ENCODE peak calls at places on chromosomes 7 and 10, in seven cellular contexts. Y is H54; C is activated CD4-positive, alpha-beta T cell treated with anti-CD3 and anti-CD28 coated beads, Interleukin-2, amount 10 ng/mL, durations not matched to agents 24 days and 14 days; S is NAMALWA; R is NCI-H2081 treated with DMSO at 0.1 percent for 48 hours; U is kidney; E is osteocyte. P is an unnamed sample.

GRCh38 chr10:71795248-71795647 is 21.9 kb upstream of the VSIR start:
- DNase-seq in U (no peak), R (no peak), Y (peak), S (no peak), C (peak), E (no peak), P (no peak)

GRCh38 chr10:30702860-30703259 is 73.3 kb upstream of the LYZL2 start:
- DNase-seq in Y (no peak), E (no peak), R (no peak), C (no peak), S (peak), U (no peak), P (no peak)

GRCh38 chr10:30436688-30437038 is 2.7 kb downstream of the MAP3K8 start:
- DNase-seq in S (no peak), C (no peak), E (no peak), Y (no peak), R (no peak), U (no peak), P (no peak)

GRCh38 chr10:73793456-73793855 is 8.1 kb downstream of the ZSWIM8 start:
- DNase-seq in S (no peak), E (no peak), Y (no peak), U (no peak), R (no peak), C (no peak), P (no peak)

GRCh38 chr7:12865593-12865992 is 178.2 kb downstream of the ARL4A start:
- DNase-seq in E (no peak), S (no peak), C (no peak), R (no peak), Y (no peak), U (no peak), P (no peak)

GRCh38 chr7:54837167-54837566 is 78.2 kb upstream of the SEC61G start:
- DNase-seq in E (no peak), U (no peak), S (no peak), C (no peak), Y (no peak), R (no peak), P (no peak)

GRCh38 chr10:47421057-47421952 is 37.2 kb upstream of the ZNF488 start:
- DNase-seq in E (peak), S (no peak), C (no peak), U (peak), Y (peak), R (no peak), P (no peak)

GRCh38 chr7:33773053-33773452 is 132.3 kb upstream of the BMPER start:
- DNase-seq in Y (peak), S (no peak), C (no peak), R (no peak), E (no peak), U (no peak), P (no peak)

GRCh38 chr7:149404396-149404795 is 56.5 kb downstream of the ZNF777 start:
- DNase-seq in R (no peak), C (no peak), Y (no peak), U (no peak), E (no peak), S (no peak), P (no peak)

GRCh38 chr7:133871757-133872156 is 255.4 kb upstream of the LRGUK start:
- DNase-seq in Y (no peak), E (no peak), C (no peak), R (no peak), S (no peak), U (no peak), P (no peak)

GRCh38 chr7:148540041-148540738 is 50.4 kb upstream of the C7orf33 start:
- DNase-seq in U (peak), Y (peak), E (no peak), S (no peak), C (no peak), R (no peak), P (no peak)

GRCh38 chr10:126972622-126973414 is 67.6 kb downstream of the DOCK1 start:
- DNase-seq in C (no peak), U (no peak), E (no peak), Y (peak), R (no peak), S (no peak), P (no peak)

GRCh38 chr10:108204528-108205313 is 1040.2 kb upstream of the SORCS1 start:
- DNase-seq in U (no peak), S (peak), E (no peak), Y (peak), C (no peak), R (no peak), P (no peak)

GRCh38 chr7:83677180-83677866 is 28.4 kb upstream of the SEMA3E start:
- DNase-seq in U (peak), E (peak), R (no peak), C (no peak), S (no peak), Y (peak), P (no peak)

GRCh38 chr10:314381-314780 is 179.1 kb downstream of the ZMYND11 start:
- DNase-seq in E (no peak), Y (no peak), R (no peak), U (no peak), C (no peak), S (no peak), P (no peak)

GRCh38 chr7:11130012-11130411 is 156.3 kb downstream of the PHF14 start:
- DNase-seq in C (no peak), E (no peak), U (no peak), Y (no peak), R (no peak), S (no peak), P (no peak)

GRCh38 chr10:6306917-6307316 is 104.2 kb downstream of the PFKFB3 start:
- DNase-seq in S (no peak), Y (no peak), C (no peak), E (no peak), R (no peak), U (no peak), P (no peak)

P was measured in putamen.